ENCODE peak calls at places on chromosomes 3 and 15, in seven cellular contexts. Z is activated gamma-delta T cell treated with Interleukin-2 at 50 U/mL for 16 hours; A is cerebellar cortex; B is lung microvascular endothelial cell; W is stimulated activated CD4-positive, alpha-beta T cell treated with anti-CD3 and anti-CD28 coated beads, Interleukin-1b, Interleukin-23, amount 100 ng/mL, for 4 hours; P is GM12865; Q is EH. U is an unnamed sample.

GRCh38 chr15:60582370-60583036 is 103.6 kb upstream of the ICE2 start:
- DNase-seq in Z (peak; percentile 56), A (no peak), B (peak; percentile 76), W (no peak), P (peak; percentile 88), Q (no peak), U (no peak)

GRCh38 chr15:85625856-85626255 is 168.9 kb downstream of the KLHL25 start:
- DNase-seq in Z (peak; percentile 17), A (no peak), B (no peak), W (no peak), P (peak; percentile 68), Q (peak; percentile 59), U (no peak)

GRCh38 chr3:118942651-118943050 is 92.0 kb downstream of the IGSF11 start:
- DNase-seq in Z (no peak), A (no peak), B (no peak), W (no peak), P (no peak), Q (no peak), U (no peak)

GRCh38 chr3:178434206-178434805 is 101.9 kb upstream of the KCNMB2 start:
- DNase-seq in Z (no peak), A (no peak), B (no peak), W (no peak), P (peak; percentile 34), Q (peak; percentile 31), U (no peak)

GRCh38 chr3:104066658-104067057 is 1300.1 kb upstream of the ALCAM start:
- DNase-seq in Z (no peak), A (no peak), B (no peak), W (no peak), P (no peak), Q (no peak), U (no peak)

GRCh38 chr15:95131071-95131683 is 899.8 kb downstream of the MCTP2 start:
- DNase-seq in Z (no peak), A (no peak), B (peak; percentile 78), W (no peak), P (no peak), Q (no peak), U (no peak)

GRCh38 chr3:174667386-174667785 is 191.7 kb upstream of the NAALADL2 start:
- DNase-seq in Z (no peak), A (no peak), B (no peak), W (no peak), P (no peak), Q (no peak), U (no peak)

GRCh38 chr3:32706348-32707025 is 21.5 kb downstream of the CNOT10 start:
- DNase-seq in Z (no peak), A (no peak), B (no peak), W (no peak), P (no peak), Q (peak; percentile 11), U (no peak)

GRCh38 chr15:99702895-99703602 is 30.2 kb downstream of the LYSMD4 start:
- DNase-seq in Z (no peak), A (no peak), B (peak; percentile 60), W (no peak), P (no peak), Q (no peak), U (no peak)

GRCh38 chr15:70605606-70606410 is 157.6 kb downstream of the UACA start:
- DNase-seq in Z (no peak), A (peak; percentile 58), B (peak; percentile 86), W (no peak), P (no peak), Q (peak; percentile 85), U (no peak)